ENCODE peak calls at places on chromosomes 13 and 19, in ten cellular contexts. One of them, this sample, is unnamed.

GRCh38 chr13:111005808-111006494 is 91.1 kb upstream of the ANKRD10 start:
- DNase-seq in brain microvascular endothelial cell: peak
- DNase-seq in SK-N-SH: no peak
- DNase-seq in AG10803: peak
- DNase-seq in heart left ventricle: peak
- DNase-seq in HFF-Myc: no peak
- DNase-seq in psoas muscle: peak
- DNase-seq in colonic mucosa: no peak
- DNase-seq in CD8-positive, alpha-beta T cell: no peak
- DNase-seq in osteoblast: no peak
- DNase-seq in this sample: no peak

GRCh38 chr19:38831142-38831605 is 420 bp downstream of the ECH1 start:
- DNase-seq in brain microvascular endothelial cell: peak
- DNase-seq in SK-N-SH: peak
- DNase-seq in AG10803: peak
- DNase-seq in heart left ventricle: peak
- DNase-seq in HFF-Myc: no peak
- DNase-seq in psoas muscle: peak
- DNase-seq in colonic mucosa: peak
- DNase-seq in CD8-positive, alpha-beta T cell: no peak
- DNase-seq in osteoblast: peak
- DNase-seq in this sample: peak

GRCh38 chr13:94351292-94352000 is 128.0 kb downstream of the DCT start:
- DNase-seq in brain microvascular endothelial cell: peak
- DNase-seq in SK-N-SH: no peak
- DNase-seq in AG10803: peak
- DNase-seq in heart left ventricle: no peak
- DNase-seq in HFF-Myc: no peak
- DNase-seq in psoas muscle: no peak
- DNase-seq in colonic mucosa: no peak
- DNase-seq in CD8-positive, alpha-beta T cell: no peak
- DNase-seq in osteoblast: peak
- DNase-seq in this sample: no peak

GRCh38 chr19:3478409-3479176 is 1.7 kb downstream of the SMIM24 start:
- DNase-seq in brain microvascular endothelial cell: no peak
- DNase-seq in SK-N-SH: no peak
- DNase-seq in AG10803: no peak
- DNase-seq in heart left ventricle: no peak
- DNase-seq in HFF-Myc: no peak
- DNase-seq in psoas muscle: no peak
- DNase-seq in colonic mucosa: no peak
- DNase-seq in CD8-positive, alpha-beta T cell: peak
- DNase-seq in osteoblast: no peak
- DNase-seq in this sample: peak

GRCh38 chr13:79901336-79901735 is 420.4 kb downstream of the NDFIP2 start:
- DNase-seq in brain microvascular endothelial cell: peak
- DNase-seq in SK-N-SH: no peak
- DNase-seq in AG10803: no peak
- DNase-seq in heart left ventricle: no peak
- DNase-seq in HFF-Myc: no peak
- DNase-seq in psoas muscle: no peak
- DNase-seq in colonic mucosa: no peak
- DNase-seq in CD8-positive, alpha-beta T cell: no peak
- DNase-seq in osteoblast: no peak
- DNase-seq in this sample: no peak

GRCh38 chr19:45136507-45137178 is 24.1 kb downstream of the NKPD1 start:
- DNase-seq in brain microvascular endothelial cell: no peak
- DNase-seq in SK-N-SH: peak
- DNase-seq in AG10803: no peak
- DNase-seq in heart left ventricle: no peak
- DNase-seq in HFF-Myc: no peak
- DNase-seq in psoas muscle: no peak
- DNase-seq in colonic mucosa: no peak
- DNase-seq in CD8-positive, alpha-beta T cell: no peak
- DNase-seq in osteoblast: peak
- DNase-seq in this sample: peak

GRCh38 chr19:1438933-1439358 is 750 bp downstream of the RPS15 start:
- DNase-seq in brain microvascular endothelial cell: no peak
- DNase-seq in SK-N-SH: peak
- DNase-seq in AG10803: no peak
- DNase-seq in heart left ventricle: no peak
- DNase-seq in HFF-Myc: no peak
- DNase-seq in psoas muscle: no peak
- DNase-seq in colonic mucosa: no peak
- DNase-seq in CD8-positive, alpha-beta T cell: no peak
- DNase-seq in osteoblast: peak
- DNase-seq in this sample: peak

GRCh38 chr19:33468361-33469170 is 53.0 kb downstream of the PEPD start:
- DNase-seq in brain microvascular endothelial cell: no peak
- DNase-seq in SK-N-SH: no peak
- DNase-seq in AG10803: peak
- DNase-seq in heart left ventricle: no peak
- DNase-seq in HFF-Myc: no peak
- DNase-seq in psoas muscle: no peak
- DNase-seq in colonic mucosa: no peak
- DNase-seq in CD8-positive, alpha-beta T cell: no peak
- DNase-seq in osteoblast: peak
- DNase-seq in this sample: no peak

GRCh38 chr13:99658266-99658991 is 157.2 kb downstream of the TM9SF2 start:
- DNase-seq in brain microvascular endothelial cell: peak
- DNase-seq in SK-N-SH: peak
- DNase-seq in AG10803: peak
- DNase-seq in heart left ventricle: peak
- DNase-seq in HFF-Myc: no peak
- DNase-seq in psoas muscle: peak
- DNase-seq in colonic mucosa: peak
- DNase-seq in CD8-positive, alpha-beta T cell: peak
- DNase-seq in osteoblast: no peak
- DNase-seq in this sample: peak

GRCh38 chr19:3099347-3100145 is 5.4 kb downstream of the GNA11 start:
- DNase-seq in brain microvascular endothelial cell: no peak
- DNase-seq in SK-N-SH: no peak
- DNase-seq in AG10803: no peak
- DNase-seq in heart left ventricle: no peak
- DNase-seq in HFF-Myc: no peak
- DNase-seq in psoas muscle: no peak
- DNase-seq in colonic mucosa: no peak
- DNase-seq in CD8-positive, alpha-beta T cell: no peak
- DNase-seq in osteoblast: peak
- DNase-seq in this sample: no peak

DNA sequence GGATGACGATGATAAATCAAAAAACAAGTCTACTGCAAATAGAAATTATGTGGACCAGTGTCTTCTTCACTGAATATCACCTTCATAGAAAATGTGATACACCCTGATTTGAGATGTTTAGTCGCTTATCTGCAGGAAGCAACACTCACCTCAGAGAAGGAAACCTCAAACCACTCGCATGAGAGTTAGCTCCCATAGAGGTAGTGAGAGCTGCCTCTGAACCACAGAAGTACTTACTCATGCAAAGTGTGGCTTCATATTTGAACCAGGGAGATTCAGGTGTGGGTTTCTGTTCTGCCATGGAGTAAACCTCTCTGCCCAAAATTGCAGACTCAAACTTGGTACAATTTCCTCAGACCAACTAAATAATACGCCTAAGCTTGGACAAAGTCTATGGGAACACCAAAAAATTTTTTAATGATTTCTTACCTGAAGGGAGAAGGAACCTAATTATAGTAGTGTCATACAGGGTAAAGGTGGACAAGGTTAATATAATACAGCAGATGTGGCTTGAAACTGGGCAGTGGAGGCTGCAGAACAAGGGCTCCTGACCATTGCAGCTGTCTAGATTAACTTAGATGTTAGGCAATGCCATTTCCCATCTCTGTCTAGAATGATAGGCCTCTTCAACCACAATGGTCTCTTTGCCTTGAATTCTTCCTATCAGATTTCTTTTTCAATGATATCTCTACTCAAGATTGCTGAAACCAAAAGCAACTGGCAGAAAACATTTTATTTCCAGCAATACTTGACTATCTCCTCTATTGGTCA is 29.6 kb upstream of the RCBTB2 start:
- DNase-seq in brain microvascular endothelial cell: no peak
- DNase-seq in SK-N-SH: no peak
- DNase-seq in AG10803: no peak
- DNase-seq in heart left ventricle: no peak
- DNase-seq in HFF-Myc: no peak
- DNase-seq in psoas muscle: no peak
- DNase-seq in colonic mucosa: no peak
- DNase-seq in CD8-positive, alpha-beta T cell: peak
- DNase-seq in osteoblast: no peak
- DNase-seq in this sample: no peak
- H3K4me3 ChIP-seq in brain microvascular endothelial cell: no peak
- H3K4me3 ChIP-seq in SK-N-SH: no peak
- H3K4me3 ChIP-seq in AG10803: no peak
- H3K4me3 ChIP-seq in heart left ventricle: no peak
- H3K4me3 ChIP-seq in HFF-Myc: no peak
- H3K4me3 ChIP-seq in psoas muscle: no peak
- H3K4me3 ChIP-seq in colonic mucosa: no peak
- H3K4me3 ChIP-seq in CD8-positive, alpha-beta T cell: no peak
- H3K4me3 ChIP-seq in osteoblast: no peak
- H3K4me3 ChIP-seq in this sample: no peak

GRCh38 chr13:27911499-27911898 is 8.3 kb upstream of the PDX1 start:
- DNase-seq in brain microvascular endothelial cell: no peak
- DNase-seq in SK-N-SH: no peak
- DNase-seq in AG10803: no peak
- DNase-seq in heart left ventricle: no peak
- DNase-seq in HFF-Myc: no peak
- DNase-seq in psoas muscle: no peak
- DNase-seq in colonic mucosa: no peak
- DNase-seq in CD8-positive, alpha-beta T cell: no peak
- DNase-seq in osteoblast: no peak
- DNase-seq in this sample: no peak
- H3K4me3 ChIP-seq in brain microvascular endothelial cell: no peak
- H3K4me3 ChIP-seq in SK-N-SH: no peak
- H3K4me3 ChIP-seq in AG10803: no peak
- H3K4me3 ChIP-seq in heart left ventricle: no peak
- H3K4me3 ChIP-seq in HFF-Myc: no peak
- H3K4me3 ChIP-seq in psoas muscle: no peak
- H3K4me3 ChIP-seq in colonic mucosa: no peak
- H3K4me3 ChIP-seq in CD8-positive, alpha-beta T cell: no peak
- H3K4me3 ChIP-seq in osteoblast: no peak
- H3K4me3 ChIP-seq in this sample: no peak

DNA sequence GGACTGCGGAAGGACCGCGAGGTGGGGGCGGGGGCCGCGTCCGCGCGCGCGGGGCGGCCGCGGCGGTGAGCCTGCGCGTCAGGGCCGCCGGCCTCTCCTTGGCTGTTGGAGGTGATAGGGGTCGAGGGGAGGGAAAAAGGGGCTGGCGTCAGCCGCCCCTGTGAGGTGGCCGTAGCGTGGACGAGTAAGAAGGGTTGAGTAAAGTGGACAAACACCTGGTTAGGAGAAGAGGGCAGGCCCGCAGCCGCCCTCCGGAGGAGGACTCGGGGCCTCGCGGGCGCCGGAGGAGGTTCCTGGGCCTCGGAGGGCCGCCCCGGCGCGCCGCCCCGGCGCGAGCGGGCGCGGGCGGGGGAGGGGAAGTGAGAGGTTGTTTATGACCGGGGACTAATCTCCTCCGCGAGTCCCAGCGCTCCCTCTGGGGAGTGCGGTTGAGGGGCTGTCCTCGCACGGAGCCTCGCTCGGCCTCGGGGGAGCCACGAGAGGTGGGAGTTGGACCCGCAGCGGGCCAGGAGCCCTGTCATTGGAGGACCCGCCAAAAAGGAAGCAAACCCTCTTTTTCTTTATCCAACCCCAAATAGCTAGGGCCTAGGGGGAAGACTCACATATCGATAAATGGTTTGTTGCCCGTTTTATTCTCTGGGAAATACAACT is 597 bp upstream of the INTS6 start:
- DNase-seq in brain microvascular endothelial cell: peak
- DNase-seq in SK-N-SH: peak
- DNase-seq in AG10803: no peak
- DNase-seq in heart left ventricle: peak
- DNase-seq in HFF-Myc: no peak
- DNase-seq in psoas muscle: peak
- DNase-seq in colonic mucosa: peak
- DNase-seq in CD8-positive, alpha-beta T cell: peak
- DNase-seq in osteoblast: peak
- DNase-seq in this sample: peak
- H3K4me3 ChIP-seq in brain microvascular endothelial cell: peak
- H3K4me3 ChIP-seq in SK-N-SH: peak
- H3K4me3 ChIP-seq in AG10803: peak
- H3K4me3 ChIP-seq in heart left ventricle: peak
- H3K4me3 ChIP-seq in HFF-Myc: peak
- H3K4me3 ChIP-seq in psoas muscle: peak
- H3K4me3 ChIP-seq in colonic mucosa: peak
- H3K4me3 ChIP-seq in CD8-positive, alpha-beta T cell: peak
- H3K4me3 ChIP-seq in osteoblast: peak
- H3K4me3 ChIP-seq in this sample: peak

GRCh38 chr19:47132522-47132852 is 1.9 kb downstream of the SAE1 start:
- DNase-seq in brain microvascular endothelial cell: no peak
- DNase-seq in SK-N-SH: no peak
- DNase-seq in AG10803: no peak
- DNase-seq in heart left ventricle: no peak
- DNase-seq in HFF-Myc: no peak
- DNase-seq in psoas muscle: no peak
- DNase-seq in colonic mucosa: no peak
- DNase-seq in CD8-positive, alpha-beta T cell: no peak
- DNase-seq in osteoblast: peak
- DNase-seq in this sample: no peak
- H3K4me3 ChIP-seq in brain microvascular endothelial cell: no peak
- H3K4me3 ChIP-seq in SK-N-SH: no peak
- H3K4me3 ChIP-seq in AG10803: no peak
- H3K4me3 ChIP-seq in heart left ventricle: no peak
- H3K4me3 ChIP-seq in HFF-Myc: peak
- H3K4me3 ChIP-seq in psoas muscle: no peak
- H3K4me3 ChIP-seq in colonic mucosa: no peak
- H3K4me3 ChIP-seq in CD8-positive, alpha-beta T cell: no peak
- H3K4me3 ChIP-seq in osteoblast: no peak
- H3K4me3 ChIP-seq in this sample: no peak

GRCh38 chr13:114338959-114339358 is 24.7 kb downstream of the CHAMP1 start:
- DNase-seq in brain microvascular endothelial cell: no peak
- DNase-seq in SK-N-SH: no peak
- DNase-seq in AG10803: no peak
- DNase-seq in heart left ventricle: no peak
- DNase-seq in HFF-Myc: no peak
- DNase-seq in psoas muscle: no peak
- DNase-seq in colonic mucosa: no peak
- DNase-seq in CD8-positive, alpha-beta T cell: no peak
- DNase-seq in osteoblast: no peak
- DNase-seq in this sample: no peak
- H3K4me3 ChIP-seq in brain microvascular endothelial cell: no peak
- H3K4me3 ChIP-seq in SK-N-SH: no peak
- H3K4me3 ChIP-seq in AG10803: no peak
- H3K4me3 ChIP-seq in heart left ventricle: no peak
- H3K4me3 ChIP-seq in HFF-Myc: no peak
- H3K4me3 ChIP-seq in psoas muscle: no peak
- H3K4me3 ChIP-seq in colonic mucosa: no peak
- H3K4me3 ChIP-seq in CD8-positive, alpha-beta T cell: no peak
- H3K4me3 ChIP-seq in osteoblast: no peak
- H3K4me3 ChIP-seq in this sample: no peak

GRCh38 chr13:50319603-50320296 is 304.5 kb downstream of the KCNRG start:
- DNase-seq in brain microvascular endothelial cell: peak
- DNase-seq in SK-N-SH: no peak
- DNase-seq in AG10803: peak
- DNase-seq in heart left ventricle: no peak
- DNase-seq in HFF-Myc: no peak
- DNase-seq in psoas muscle: no peak
- DNase-seq in colonic mucosa: peak
- DNase-seq in CD8-positive, alpha-beta T cell: no peak
- DNase-seq in osteoblast: no peak
- DNase-seq in this sample: no peak
- H3K4me3 ChIP-seq in brain microvascular endothelial cell: no peak
- H3K4me3 ChIP-seq in SK-N-SH: no peak
- H3K4me3 ChIP-seq in AG10803: no peak
- H3K4me3 ChIP-seq in heart left ventricle: no peak
- H3K4me3 ChIP-seq in HFF-Myc: no peak
- H3K4me3 ChIP-seq in psoas muscle: no peak
- H3K4me3 ChIP-seq in colonic mucosa: no peak
- H3K4me3 ChIP-seq in CD8-positive, alpha-beta T cell: no peak
- H3K4me3 ChIP-seq in osteoblast: no peak
- H3K4me3 ChIP-seq in this sample: no peak

GRCh38 chr19:58555920-58556632 is 1.2 kb upstream of the CHMP2A start:
- DNase-seq in brain microvascular endothelial cell: no peak
- DNase-seq in SK-N-SH: no peak
- DNase-seq in AG10803: no peak
- DNase-seq in heart left ventricle: no peak
- DNase-seq in HFF-Myc: no peak
- DNase-seq in psoas muscle: no peak
- DNase-seq in colonic mucosa: peak
- DNase-seq in CD8-positive, alpha-beta T cell: no peak
- DNase-seq in osteoblast: peak
- DNase-seq in this sample: no peak
- H3K4me3 ChIP-seq in brain microvascular endothelial cell: peak
- H3K4me3 ChIP-seq in SK-N-SH: no peak
- H3K4me3 ChIP-seq in AG10803: peak
- H3K4me3 ChIP-seq in heart left ventricle: no peak
- H3K4me3 ChIP-seq in HFF-Myc: peak
- H3K4me3 ChIP-seq in psoas muscle: peak
- H3K4me3 ChIP-seq in colonic mucosa: peak
- H3K4me3 ChIP-seq in CD8-positive, alpha-beta T cell: no peak
- H3K4me3 ChIP-seq in osteoblast: peak
- H3K4me3 ChIP-seq in this sample: no peak